ENCODE peak calls at places on chromosomes 13 and 19, in six cellular contexts. H, R, E, C, X and I are unnamed samples.

GRCh38 chr13:100290165-100290801 is 201.4 kb downstream of the PCCA start:
- DNase-seq in X (no peak), C (no peak), R (no peak), H (no peak), E (no peak), I (no peak)

GRCh38 chr13:103431880-103432279 is 365.7 kb upstream of the SLC10A2 start:
- DNase-seq in R (no peak), E (no peak), C (no peak), X (no peak), H (no peak), I (no peak)

GRCh38 chr13:39273953-39274352 is 235.7 kb downstream of the NHLRC3 start:
- DNase-seq in H (no peak), E (no peak), C (no peak), R (no peak), X (no peak), I (peak)

GRCh38 chr19:47601180-47601904 is 7.6 kb upstream of the BICRA start:
- DNase-seq in X (no peak), H (no peak), E (no peak), C (no peak), R (no peak), I (no peak)

GRCh38 chr13:35979378-35979911 is 151.7 kb downstream of the DCLK1 start:
- DNase-seq in R (peak), X (no peak), C (no peak), E (peak), H (peak), I (peak)

GRCh38 chr19:39582891-39583625 is 19.3 kb upstream of the LGALS13 start:
- DNase-seq in E (no peak), C (no peak), X (peak), H (no peak), R (no peak), I (no peak)

GRCh38 chr13:109781384-109782065 is 4.9 kb downstream of the IRS2 start:
- DNase-seq in C (no peak), X (no peak), R (no peak), H (peak), E (no peak), I (no peak)

GRCh38 chr13:25645681-25646080 is 273.9 kb downstream of the ATP8A2 start:
- DNase-seq in X (no peak), H (no peak), E (no peak), R (no peak), C (no peak), I (no peak)